ENCODE peak calls at places on chromosome 14, in nine cellular contexts. X, O, R, E, G, F, H, U and W are unnamed samples.
A peak's percentile ranks its signal among the peaks of the same experiment; 100 is the strongest.

GRCh38 chr14:97625512-97625911 is 828.3 kb downstream of the VRK1 start:
- DNase-seq in X (no peak), O (no peak), R (no peak), E (no peak), G (no peak), F (no peak), H (no peak), U (peak; percentile 85), W (no peak)

GRCh38 chr14:101020971-101021370 is 117.4 kb upstream of the RTL1 start:
- DNase-seq in X (no peak), O (peak; percentile 2), R (no peak), E (no peak), G (no peak), F (no peak), H (no peak), U (no peak), W (no peak)

GRCh38 chr14:70714055-70714550 is 72.4 kb downstream of the TTC9 start:
- DNase-seq in X (peak; percentile 56), O (no peak), R (peak; percentile 10), E (peak; percentile 50), G (peak; percentile 48), F (no peak), H (no peak), U (peak; percentile 65), W (peak; percentile 76)

GRCh38 chr14:65434216-65434850 is 21.8 kb downstream of the FUT8 start:
- DNase-seq in X (no peak), O (no peak), R (no peak), E (peak; percentile 38), G (no peak), F (no peak), H (no peak), U (no peak), W (peak; percentile 16)

GRCh38 chr14:104925941-104926609 is 1.4 kb downstream of the PLD4 start:
- DNase-seq in X (no peak), O (no peak), R (no peak), E (no peak), G (no peak), F (no peak), H (no peak), U (no peak), W (no peak)

GRCh38 chr14:24059841-24060388 is 8.1 kb downstream of the CARMIL3 start:
- DNase-seq in X (no peak), O (no peak), R (no peak), E (no peak), G (no peak), F (no peak), H (no peak), U (no peak), W (no peak)

GRCh38 chr14:61098711-61099110 is 117.7 kb downstream of the SLC38A6 start:
- DNase-seq in X (no peak), O (no peak), R (no peak), E (no peak), G (no peak), F (no peak), H (no peak), U (no peak), W (no peak)

GRCh38 chr14:95061317-95062093 is 95.8 kb downstream of the DICER1 start:
- DNase-seq in X (no peak), O (no peak), R (no peak), E (no peak), G (no peak), F (no peak), H (no peak), U (no peak), W (no peak)

GRCh38 chr14:106044949-106045596 is 518.7 kb downstream of the TMEM121 start:
- DNase-seq in X (no peak), O (no peak), R (no peak), E (peak; percentile 59), G (peak; percentile 65), F (no peak), H (no peak), U (no peak), W (peak; percentile 11)

GRCh38 chr14:104979758-104980591 is 1.8 kb upstream of the AHNAK2 start:
- DNase-seq in X (no peak), O (peak; percentile 65), R (no peak), E (no peak), G (no peak), F (no peak), H (no peak), U (no peak), W (no peak)

GRCh38 chr14:54219281-54220121 is 177.3 kb upstream of the CDKN3 start:
- DNase-seq in X (peak; percentile 19), O (no peak), R (no peak), E (no peak), G (no peak), F (no peak), H (no peak), U (no peak), W (no peak)

GRCh38 chr14:81269100-81269978 is 48.6 kb upstream of the GTF2A1 start:
- DNase-seq in X (peak; percentile 84), O (peak; percentile 25), R (peak; percentile 85), E (no peak), G (no peak), F (no peak), H (peak; percentile 15), U (peak; percentile 40), W (peak; percentile 55)

GRCh38 chr14:102772781-102773570 is 4.3 kb upstream of the TRAF3 start:
- DNase-seq in X (no peak), O (no peak), R (no peak), E (peak; percentile 55), G (no peak), F (no peak), H (no peak), U (no peak), W (peak; percentile 42)

GRCh38 chr14:86088156-86088555 is 558.2 kb downstream of the FLRT2 start:
- DNase-seq in X (no peak), O (no peak), R (no peak), E (no peak), G (no peak), F (no peak), H (no peak), U (no peak), W (peak; percentile 71)